ENCODE peak calls at places on chromosome 3, in seven cellular contexts. C, Z, E, U, R, A and D are unnamed samples.
A peak's percentile ranks its signal among the peaks of the same experiment; 100 is the strongest.

GRCh38 chr3:31132132-31132769 is 237.8 kb upstream of the GADL1 start:
- DNase-seq in C (no peak), Z (no peak), E (peak; percentile 2), U (peak; percentile 65), R (peak; percentile 38), A (no peak), D (no peak)

GRCh38 chr3:88009066-88009465 is 49.7 kb downstream of the CGGBP1 start:
- DNase-seq in C (no peak), Z (no peak), E (no peak), U (no peak), R (no peak), A (no peak), D (no peak)

GRCh38 chr3:195209083-195209835 is 61.7 kb downstream of the XXYLT1 start:
- DNase-seq in C (peak; percentile 67), Z (no peak), E (no peak), U (no peak), R (no peak), A (no peak), D (no peak)

GRCh38 chr3:134618986-134619615 is 31.7 kb downstream of the KY start:
- DNase-seq in C (no peak), Z (no peak), E (no peak), U (no peak), R (no peak), A (no peak), D (no peak)

GRCh38 chr3:12490547-12490946 is 6.3 kb downstream of the TSEN2 start:
- DNase-seq in C (no peak), Z (no peak), E (no peak), U (no peak), R (no peak), A (no peak), D (no peak)

GRCh38 chr3:100603449-100603848 is 6.0 kb upstream of the ADGRG7 start:
- DNase-seq in C (no peak), Z (no peak), E (peak; percentile 27), U (peak; percentile 67), R (peak; percentile 41), A (no peak), D (no peak)

GRCh38 chr3:67297715-67298475 is 299.8 kb downstream of the KBTBD8 start:
- DNase-seq in C (no peak), Z (no peak), E (no peak), U (no peak), R (no peak), A (no peak), D (no peak)

GRCh38 chr3:77122610-77123009 is 82.7 kb downstream of the ROBO2 start:
- DNase-seq in C (no peak), Z (no peak), E (no peak), U (no peak), R (no peak), A (no peak), D (no peak)

GRCh38 chr3:52290596-52291507 is 3.2 kb downstream of the GLYCTK start:
- DNase-seq in C (no peak), Z (no peak), E (no peak), U (no peak), R (no peak), A (no peak), D (no peak)

GRCh38 chr3:63151893-63152292 is 126.2 kb upstream of the SYNPR start:
- DNase-seq in C (no peak), Z (no peak), E (no peak), U (no peak), R (no peak), A (no peak), D (no peak)

GRCh38 chr3:122640437-122640999 is 40.1 kb upstream of the PARP14 start:
- DNase-seq in C (no peak), Z (no peak), E (no peak), U (no peak), R (no peak), A (no peak), D (no peak)

GRCh38 chr3:29949131-29949530 is 657.3 kb upstream of the TGFBR2 start:
- DNase-seq in C (no peak), Z (no peak), E (no peak), U (no peak), R (no peak), A (no peak), D (no peak)

GRCh38 chr3:116517308-116517707 is 72.0 kb upstream of the LSAMP start:
- DNase-seq in C (no peak), Z (no peak), E (no peak), U (peak; percentile 26), R (peak; percentile 0), A (no peak), D (no peak)

GRCh38 chr3:172294238-172294806 is 153.9 kb downstream of the GHSR start:
- DNase-seq in C (no peak), Z (no peak), E (no peak), U (no peak), R (no peak), A (no peak), D (no peak)

DNA sequence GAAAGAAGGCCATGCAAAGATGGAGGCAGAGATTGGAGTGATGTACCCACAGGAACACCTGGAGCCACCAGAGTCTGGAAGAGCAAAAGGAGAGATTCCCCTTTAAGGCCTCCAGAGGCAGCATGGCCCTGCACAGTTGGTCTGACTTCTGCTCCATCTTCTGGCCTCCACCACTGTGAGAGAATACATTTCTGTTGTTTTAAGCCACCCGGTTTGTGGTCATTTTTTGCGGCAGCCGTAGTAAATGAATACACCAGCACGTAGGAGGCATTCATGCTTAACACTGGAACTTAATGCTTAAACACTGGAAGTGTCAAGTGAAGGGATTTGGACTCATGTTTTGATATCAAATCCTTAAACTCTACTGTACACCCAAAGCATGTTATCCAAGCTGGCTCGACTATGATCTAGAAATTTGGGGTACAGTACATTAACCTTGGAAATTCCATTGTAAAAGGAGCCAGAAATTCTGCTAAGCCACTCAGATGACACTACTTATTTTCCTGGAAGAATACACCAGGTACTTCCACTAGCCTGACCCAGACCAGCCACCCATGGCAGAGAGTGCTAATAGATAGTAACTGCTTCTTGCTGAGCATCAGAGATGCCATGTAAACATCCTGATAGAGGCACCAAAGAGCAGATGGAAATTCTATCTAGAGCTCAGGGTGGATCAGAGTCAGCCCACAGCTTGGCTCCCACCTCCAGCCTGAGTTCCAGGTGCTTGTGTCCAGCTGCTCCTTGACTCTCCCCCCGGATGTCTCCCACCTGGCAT is 190.8 kb downstream of the ADAMTS9 start:
- DNase-seq in C (no peak), Z (no peak), E (no peak), U (no peak), R (no peak), A (no peak), D (no peak)
- TF ChIP-seq CTCF in C (no peak), Z (no peak), E (no peak), U (no peak), R (no peak), A (no peak), D (no peak)

DNA sequence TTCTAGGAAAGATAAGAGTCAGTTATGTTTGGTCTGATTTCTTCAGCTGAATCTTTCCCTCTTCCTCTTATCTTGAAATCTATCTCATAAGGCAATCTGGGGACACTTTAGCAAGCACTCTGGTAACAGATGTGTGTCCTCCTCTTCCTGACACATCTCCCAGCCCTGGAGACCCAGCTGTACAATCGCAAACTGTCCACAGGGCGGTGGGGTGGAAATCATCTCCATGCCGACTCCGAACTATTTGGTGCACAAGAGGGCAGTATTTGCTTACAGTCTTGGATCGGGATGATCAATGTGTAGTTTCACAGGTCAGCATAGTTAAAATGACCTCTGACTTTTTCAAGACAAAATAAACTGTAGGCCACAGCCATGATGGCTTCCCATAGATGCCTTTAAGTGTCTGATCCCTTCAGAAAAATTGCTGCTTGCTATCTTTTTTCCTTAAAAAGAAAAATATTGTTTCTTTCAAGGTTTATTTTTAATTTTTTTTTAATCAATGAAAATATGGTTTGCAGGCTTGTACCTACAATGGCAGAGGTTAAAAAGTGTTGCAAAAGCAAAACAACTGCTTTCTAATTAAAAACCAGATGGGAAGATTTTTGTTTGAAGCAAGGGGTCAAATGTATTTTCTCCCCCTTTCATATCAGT is 17.7 kb downstream of the EEFSEC start:
- DNase-seq in C (peak; percentile 68), Z (no peak), E (peak; percentile 67), U (peak; percentile 64), R (peak; percentile 78), A (no peak), D (no peak)
- TF ChIP-seq CTCF in C (peak; percentile 54), Z (no peak), E (peak; percentile 83), U (peak; percentile 62), R (peak; percentile 83), A (peak; percentile 28), D (peak; percentile 54)

GRCh38 chr3:9404680-9405079 is 7.3 kb downstream of the SETD5 start:
- DNase-seq in C (no peak), Z (no peak), E (no peak), U (no peak), R (peak; percentile 69), A (no peak), D (no peak)
- TF ChIP-seq CTCF in C (no peak), Z (no peak), E (peak; percentile 28), U (peak; percentile 10), R (peak; percentile 21), A (no peak), D (no peak)

DNA sequence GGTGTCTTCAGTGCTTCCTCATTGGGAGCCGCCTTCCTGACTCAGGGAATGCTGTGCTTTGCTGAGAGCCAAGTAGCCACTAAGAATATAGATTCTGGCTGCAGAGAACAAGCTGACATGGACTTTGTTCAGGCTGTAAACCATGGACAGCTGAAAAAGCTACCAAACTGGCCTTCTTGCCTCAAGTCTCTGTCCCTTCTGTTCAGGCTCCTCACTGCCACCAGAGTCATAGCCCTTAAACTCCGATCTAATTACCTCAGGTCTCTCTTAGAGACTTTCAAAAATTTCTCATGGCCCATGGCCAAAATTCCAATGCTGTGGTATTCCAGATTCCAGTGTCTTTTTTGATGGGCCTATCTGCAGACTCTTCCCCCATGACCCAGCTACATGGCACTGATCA is 19.4 kb upstream of the PTX3 start:
- DNase-seq in C (no peak), Z (no peak), E (no peak), U (peak; percentile 7), R (no peak), A (no peak), D (no peak)
- TF ChIP-seq CTCF in C (no peak), Z (no peak), E (no peak), U (no peak), R (no peak), A (no peak), D (no peak)

GRCh38 chr3:192687488-192688152 is 39.7 kb downstream of the FGF12 start:
- DNase-seq in C (no peak), Z (no peak), E (no peak), U (no peak), R (no peak), A (no peak), D (no peak)
- TF ChIP-seq CTCF in C (no peak), Z (no peak), E (no peak), U (no peak), R (no peak), A (no peak), D (no peak)